ENCODE peak calls at places on chromosomes 12 and 14, in ten cellular contexts. One of them, this sample, is unnamed.

GRCh38 chr14:34722723-34723545 is 8.5 kb upstream of the CFL2 start:
- DNase-seq in HCT116: peak
- DNase-seq in cardiac muscle cell: peak
- DNase-seq in mammary epithelial cell: peak
- DNase-seq in progenitor cell of endocrine pancreas: no peak
- DNase-seq in ovary: peak
- DNase-seq in GM20000: peak
- DNase-seq in body of pancreas: peak
- DNase-seq in transverse colon: peak
- DNase-seq in fibroblast of mammary gland: peak
- DNase-seq in this sample: peak

GRCh38 chr12:122848471-122849351 is 13.5 kb downstream of the HIP1R start:
- DNase-seq in cardiac muscle cell: no peak
- DNase-seq in mammary epithelial cell: no peak
- DNase-seq in ovary: no peak
- DNase-seq in transverse colon: no peak
- DNase-seq in fibroblast of mammary gland: no peak
- DNase-seq in HCT116: no peak
- DNase-seq in progenitor cell of endocrine pancreas: no peak
- DNase-seq in GM20000: no peak
- DNase-seq in body of pancreas: no peak
- DNase-seq in this sample: no peak

GRCh38 chr12:8844665-8845064 is 22.2 kb downstream of the A2ML1 start:
- DNase-seq in progenitor cell of endocrine pancreas: no peak
- DNase-seq in body of pancreas: peak
- DNase-seq in mammary epithelial cell: no peak
- DNase-seq in HCT116: no peak
- DNase-seq in fibroblast of mammary gland: peak
- DNase-seq in transverse colon: no peak
- DNase-seq in cardiac muscle cell: peak
- DNase-seq in ovary: peak
- DNase-seq in GM20000: no peak
- DNase-seq in this sample: no peak

GRCh38 chr12:68237068-68237467 is 11.5 kb upstream of the IL26 start:
- DNase-seq in ovary: no peak
- DNase-seq in fibroblast of mammary gland: no peak
- DNase-seq in mammary epithelial cell: no peak
- DNase-seq in transverse colon: no peak
- DNase-seq in progenitor cell of endocrine pancreas: no peak
- DNase-seq in body of pancreas: no peak
- DNase-seq in HCT116: no peak
- DNase-seq in cardiac muscle cell: peak
- DNase-seq in GM20000: no peak
- DNase-seq in this sample: no peak

GRCh38 chr12:60230103-60230502 is 634.3 kb downstream of the SLC16A7 start:
- DNase-seq in cardiac muscle cell: no peak
- DNase-seq in mammary epithelial cell: no peak
- DNase-seq in fibroblast of mammary gland: no peak
- DNase-seq in body of pancreas: no peak
- DNase-seq in transverse colon: no peak
- DNase-seq in HCT116: no peak
- DNase-seq in GM20000: no peak
- DNase-seq in ovary: no peak
- DNase-seq in progenitor cell of endocrine pancreas: no peak
- DNase-seq in this sample: no peak

GRCh38 chr12:65450610-65451009 is 172.1 kb downstream of the MSRB3 start:
- DNase-seq in body of pancreas: no peak
- DNase-seq in HCT116: no peak
- DNase-seq in transverse colon: no peak
- DNase-seq in progenitor cell of endocrine pancreas: no peak
- DNase-seq in ovary: no peak
- DNase-seq in cardiac muscle cell: no peak
- DNase-seq in mammary epithelial cell: no peak
- DNase-seq in GM20000: no peak
- DNase-seq in fibroblast of mammary gland: no peak
- DNase-seq in this sample: no peak

GRCh38 chr14:106141242-106142220 is 615.1 kb downstream of the TMEM121 start:
- DNase-seq in ovary: peak
- DNase-seq in progenitor cell of endocrine pancreas: no peak
- DNase-seq in fibroblast of mammary gland: no peak
- DNase-seq in mammary epithelial cell: no peak
- DNase-seq in body of pancreas: no peak
- DNase-seq in cardiac muscle cell: no peak
- DNase-seq in HCT116: no peak
- DNase-seq in GM20000: no peak
- DNase-seq in transverse colon: no peak
- DNase-seq in this sample: no peak

GRCh38 chr12:51890511-51891171 is 2.7 kb downstream of the ANKRD33 start:
- DNase-seq in ovary: no peak
- DNase-seq in fibroblast of mammary gland: no peak
- DNase-seq in GM20000: no peak
- DNase-seq in body of pancreas: no peak
- DNase-seq in transverse colon: no peak
- DNase-seq in mammary epithelial cell: no peak
- DNase-seq in HCT116: no peak
- DNase-seq in cardiac muscle cell: no peak
- DNase-seq in progenitor cell of endocrine pancreas: no peak
- DNase-seq in this sample: no peak

GRCh38 chr14:93285048-93285447 is 47.8 kb downstream of the BTBD7 start:
- DNase-seq in fibroblast of mammary gland: peak
- DNase-seq in HCT116: no peak
- DNase-seq in GM20000: peak
- DNase-seq in mammary epithelial cell: no peak
- DNase-seq in body of pancreas: no peak
- DNase-seq in progenitor cell of endocrine pancreas: no peak
- DNase-seq in transverse colon: no peak
- DNase-seq in ovary: no peak
- DNase-seq in cardiac muscle cell: peak
- DNase-seq in this sample: no peak

GRCh38 chr14:40911161-40911560 is 695.5 kb upstream of the LRFN5 start:
- DNase-seq in fibroblast of mammary gland: no peak
- DNase-seq in HCT116: no peak
- DNase-seq in GM20000: no peak
- DNase-seq in mammary epithelial cell: no peak
- DNase-seq in body of pancreas: no peak
- DNase-seq in cardiac muscle cell: no peak
- DNase-seq in transverse colon: no peak
- DNase-seq in ovary: no peak
- DNase-seq in progenitor cell of endocrine pancreas: no peak
- DNase-seq in this sample: no peak

DNA sequence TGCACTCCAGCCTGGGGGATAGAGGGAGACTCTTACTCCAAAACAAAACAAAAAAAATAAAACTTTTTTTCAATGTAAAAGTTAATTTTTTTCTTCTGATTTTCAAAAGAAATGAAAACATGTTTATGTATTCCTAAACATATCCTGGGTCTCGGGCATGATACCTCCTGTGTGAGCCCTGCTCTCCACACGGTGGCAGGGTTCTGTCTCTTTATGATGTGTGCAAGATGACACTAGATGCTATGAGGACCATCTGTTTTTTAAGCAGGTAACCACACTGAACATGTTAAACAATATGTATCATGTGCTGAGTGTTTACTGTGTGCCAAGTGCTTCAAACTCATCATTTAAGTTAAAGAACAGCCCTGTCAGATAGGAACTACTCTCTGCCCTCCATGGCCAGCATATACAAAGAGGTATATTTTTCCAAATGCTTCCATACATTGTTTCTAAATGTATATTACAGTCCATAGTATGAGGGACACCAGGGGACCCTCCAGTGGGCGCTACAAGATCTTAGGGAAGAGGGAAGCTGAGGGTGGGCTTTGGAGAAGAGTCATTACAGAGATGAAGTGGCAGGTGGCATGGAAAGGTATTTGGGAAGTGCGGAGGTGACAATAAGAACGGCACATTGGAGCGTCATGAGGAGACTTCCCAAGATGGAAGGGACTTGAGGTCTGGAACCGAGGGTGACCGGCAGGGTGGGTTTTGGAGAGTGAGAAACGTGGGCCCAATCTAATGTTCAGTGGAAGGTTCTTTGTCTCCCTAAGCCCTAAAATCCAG is 28.5 kb downstream of the FOS start:
- DNase-seq in body of pancreas: no peak
- DNase-seq in fibroblast of mammary gland: peak
- DNase-seq in ovary: no peak
- DNase-seq in transverse colon: no peak
- DNase-seq in GM20000: peak
- DNase-seq in HCT116: peak
- DNase-seq in mammary epithelial cell: peak
- DNase-seq in progenitor cell of endocrine pancreas: no peak
- DNase-seq in cardiac muscle cell: no peak
- DNase-seq in this sample: peak
- TF ChIP-seq CTCF in body of pancreas: no peak
- TF ChIP-seq CTCF in fibroblast of mammary gland: peak
- TF ChIP-seq CTCF in ovary: no peak
- TF ChIP-seq CTCF in transverse colon: no peak
- TF ChIP-seq CTCF in GM20000: peak
- TF ChIP-seq CTCF in HCT116: peak
- TF ChIP-seq CTCF in mammary epithelial cell: peak
- TF ChIP-seq CTCF in progenitor cell of endocrine pancreas: peak
- TF ChIP-seq CTCF in cardiac muscle cell: peak
- TF ChIP-seq CTCF in this sample: peak

GRCh38 chr12:101570022-101570421 is 24.7 kb upstream of the MYBPC1 start:
- DNase-seq in ovary: no peak
- DNase-seq in HCT116: no peak
- DNase-seq in GM20000: peak
- DNase-seq in cardiac muscle cell: peak
- DNase-seq in transverse colon: no peak
- DNase-seq in body of pancreas: peak
- DNase-seq in fibroblast of mammary gland: peak
- DNase-seq in mammary epithelial cell: peak
- DNase-seq in progenitor cell of endocrine pancreas: no peak
- DNase-seq in this sample: peak
- TF ChIP-seq CTCF in ovary: no peak
- TF ChIP-seq CTCF in HCT116: peak
- TF ChIP-seq CTCF in GM20000: no peak
- TF ChIP-seq CTCF in cardiac muscle cell: peak
- TF ChIP-seq CTCF in transverse colon: peak
- TF ChIP-seq CTCF in body of pancreas: peak
- TF ChIP-seq CTCF in fibroblast of mammary gland: peak
- TF ChIP-seq CTCF in mammary epithelial cell: peak
- TF ChIP-seq CTCF in progenitor cell of endocrine pancreas: peak
- TF ChIP-seq CTCF in this sample: peak

GRCh38 chr12:3630111-3630510 is 122.8 kb downstream of the CRACR2A start:
- DNase-seq in progenitor cell of endocrine pancreas: no peak
- DNase-seq in transverse colon: no peak
- DNase-seq in mammary epithelial cell: no peak
- DNase-seq in fibroblast of mammary gland: no peak
- DNase-seq in cardiac muscle cell: no peak
- DNase-seq in ovary: no peak
- DNase-seq in HCT116: no peak
- DNase-seq in body of pancreas: no peak
- DNase-seq in GM20000: no peak
- DNase-seq in this sample: no peak

GRCh38 chr12:3627336-3627735 is 125.6 kb downstream of the CRACR2A start:
- DNase-seq in ovary: no peak
- DNase-seq in cardiac muscle cell: no peak
- DNase-seq in HCT116: no peak
- DNase-seq in progenitor cell of endocrine pancreas: no peak
- DNase-seq in fibroblast of mammary gland: no peak
- DNase-seq in GM20000: no peak
- DNase-seq in mammary epithelial cell: no peak
- DNase-seq in transverse colon: no peak
- DNase-seq in body of pancreas: no peak
- DNase-seq in this sample: no peak

GRCh38 chr12:3629082-3629830 is 123.7 kb downstream of the CRACR2A start:
- DNase-seq in ovary: no peak
- DNase-seq in HCT116: no peak
- DNase-seq in body of pancreas: no peak
- DNase-seq in cardiac muscle cell: no peak
- DNase-seq in GM20000: no peak
- DNase-seq in mammary epithelial cell: no peak
- DNase-seq in progenitor cell of endocrine pancreas: no peak
- DNase-seq in transverse colon: no peak
- DNase-seq in fibroblast of mammary gland: no peak
- DNase-seq in this sample: no peak

GRCh38 chr12:3630621-3631271 is 122.2 kb downstream of the CRACR2A start:
- DNase-seq in HCT116: no peak
- DNase-seq in transverse colon: no peak
- DNase-seq in GM20000: no peak
- DNase-seq in cardiac muscle cell: no peak
- DNase-seq in fibroblast of mammary gland: no peak
- DNase-seq in mammary epithelial cell: no peak
- DNase-seq in progenitor cell of endocrine pancreas: no peak
- DNase-seq in body of pancreas: no peak
- DNase-seq in ovary: no peak
- DNase-seq in this sample: no peak

DNA sequence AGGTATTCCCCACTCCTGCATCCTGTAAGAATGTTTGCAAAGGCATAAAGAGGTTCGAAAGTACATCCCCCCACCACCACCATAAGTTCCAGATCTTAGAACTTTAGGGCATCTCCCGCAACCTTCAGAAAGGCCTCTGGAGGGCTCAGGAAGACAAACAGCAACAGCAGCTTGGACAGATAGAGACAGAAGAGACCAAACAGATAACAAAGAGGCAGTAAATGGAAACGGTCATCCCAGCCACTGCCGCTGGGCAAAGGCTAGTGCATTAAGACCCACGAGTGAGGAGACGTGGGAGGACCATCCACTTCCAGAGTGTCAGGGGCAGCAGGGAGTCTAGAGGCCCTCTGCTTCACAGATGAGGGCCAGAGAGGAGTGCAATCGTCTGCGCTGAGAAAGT is 124.3 kb downstream of the CRACR2A start:
- DNase-seq in ovary: no peak
- DNase-seq in cardiac muscle cell: no peak
- DNase-seq in transverse colon: no peak
- DNase-seq in fibroblast of mammary gland: no peak
- DNase-seq in mammary epithelial cell: no peak
- DNase-seq in body of pancreas: no peak
- DNase-seq in progenitor cell of endocrine pancreas: no peak
- DNase-seq in GM20000: no peak
- DNase-seq in HCT116: no peak
- DNase-seq in this sample: no peak
- TF ChIP-seq CTCF in ovary: no peak
- TF ChIP-seq CTCF in cardiac muscle cell: no peak
- TF ChIP-seq CTCF in transverse colon: no peak
- TF ChIP-seq CTCF in fibroblast of mammary gland: no peak
- TF ChIP-seq CTCF in mammary epithelial cell: no peak
- TF ChIP-seq CTCF in body of pancreas: no peak
- TF ChIP-seq CTCF in progenitor cell of endocrine pancreas: no peak
- TF ChIP-seq CTCF in GM20000: no peak
- TF ChIP-seq CTCF in HCT116: no peak
- TF ChIP-seq CTCF in this sample: no peak

DNA sequence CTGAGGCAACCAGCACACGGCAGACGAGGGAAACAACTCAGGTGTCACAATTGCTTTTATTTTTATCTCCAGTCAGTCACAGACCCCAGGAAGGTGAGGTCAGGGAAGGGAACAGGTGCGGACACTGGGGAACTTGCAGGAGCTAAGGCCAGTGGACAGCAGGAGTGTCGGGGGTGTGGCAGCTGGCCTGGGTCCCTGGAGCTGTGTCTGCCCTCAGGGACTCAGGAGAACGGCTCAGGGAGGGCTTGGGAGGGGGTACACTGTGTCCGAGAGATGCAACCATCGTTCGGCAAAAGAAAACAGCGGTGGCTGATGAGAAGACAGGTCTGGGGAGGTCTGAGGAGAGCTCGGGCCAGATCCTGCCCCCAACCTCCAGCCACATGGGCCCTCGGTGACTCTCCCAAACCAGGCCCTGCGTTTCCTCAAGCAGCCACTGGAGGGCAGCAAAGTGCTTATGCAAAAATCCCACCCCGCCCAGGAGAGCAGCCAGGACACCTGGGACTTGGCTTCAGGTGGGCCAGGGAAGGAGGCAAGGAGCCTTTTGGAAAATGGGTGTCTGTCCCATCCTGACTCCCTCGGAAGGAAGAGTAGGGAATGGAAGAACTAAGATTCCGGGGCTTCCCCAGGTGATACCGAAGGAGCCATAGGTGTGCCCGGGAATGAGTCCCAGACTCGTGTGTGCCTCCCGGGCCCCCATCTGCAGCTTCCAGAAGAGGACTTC is 24.1 kb upstream of the BCDIN3D start:
- DNase-seq in fibroblast of mammary gland: peak
- DNase-seq in ovary: peak
- DNase-seq in transverse colon: peak
- DNase-seq in progenitor cell of endocrine pancreas: peak
- DNase-seq in HCT116: peak
- DNase-seq in cardiac muscle cell: peak
- DNase-seq in GM20000: peak
- DNase-seq in mammary epithelial cell: peak
- DNase-seq in body of pancreas: peak
- DNase-seq in this sample: peak
- TF ChIP-seq CTCF in fibroblast of mammary gland: peak
- TF ChIP-seq CTCF in ovary: peak
- TF ChIP-seq CTCF in transverse colon: peak
- TF ChIP-seq CTCF in progenitor cell of endocrine pancreas: peak
- TF ChIP-seq CTCF in HCT116: peak
- TF ChIP-seq CTCF in cardiac muscle cell: peak
- TF ChIP-seq CTCF in GM20000: peak
- TF ChIP-seq CTCF in mammary epithelial cell: peak
- TF ChIP-seq CTCF in body of pancreas: peak
- TF ChIP-seq CTCF in this sample: peak

This sample was measured in MCF 10A.